ENCODE peak calls at places on chromosomes 11 and 22, in nine cellular contexts. One of them, this sample, is unnamed.

GRCh38 chr22:47050601-47051051 is 288.2 kb downstream of the TBC1D22A start:
- DNase-seq in RPMI7951: no peak
- DNase-seq in lung: no peak
- DNase-seq in epithelial cell of esophagus: no peak
- DNase-seq in heart right ventricle: peak; percentile 9
- DNase-seq in effector memory CD4-positive, alpha-beta T cell: no peak
- DNase-seq in aorta: peak; percentile 42
- DNase-seq in nephron progenitor cell: no peak
- DNase-seq in neuronal stem cell: no peak
- DNase-seq in this sample: no peak

GRCh38 chr11:110478410-110478809 is 48.7 kb downstream of the FDX1 start:
- DNase-seq in RPMI7951: no peak
- DNase-seq in lung: no peak
- DNase-seq in epithelial cell of esophagus: no peak
- DNase-seq in heart right ventricle: no peak
- DNase-seq in effector memory CD4-positive, alpha-beta T cell: no peak
- DNase-seq in aorta: no peak
- DNase-seq in nephron progenitor cell: peak; percentile 48
- DNase-seq in neuronal stem cell: no peak
- DNase-seq in this sample: peak; percentile 75

GRCh38 chr22:20207277-20208025 is 56.6 kb upstream of the CCDC188 start:
- DNase-seq in RPMI7951: no peak
- DNase-seq in lung: no peak
- DNase-seq in epithelial cell of esophagus: no peak
- DNase-seq in heart right ventricle: no peak
- DNase-seq in effector memory CD4-positive, alpha-beta T cell: no peak
- DNase-seq in aorta: no peak
- DNase-seq in nephron progenitor cell: no peak
- DNase-seq in neuronal stem cell: no peak
- DNase-seq in this sample: no peak

GRCh38 chr11:95322546-95322945 is 91.5 kb upstream of the SESN3 start:
- DNase-seq in RPMI7951: no peak
- DNase-seq in lung: no peak
- DNase-seq in epithelial cell of esophagus: peak; percentile 69
- DNase-seq in heart right ventricle: no peak
- DNase-seq in effector memory CD4-positive, alpha-beta T cell: no peak
- DNase-seq in aorta: no peak
- DNase-seq in nephron progenitor cell: no peak
- DNase-seq in neuronal stem cell: no peak
- DNase-seq in this sample: no peak

GRCh38 chr22:47172771-47173534 is 410.5 kb downstream of the TBC1D22A start:
- DNase-seq in RPMI7951: no peak
- DNase-seq in lung: no peak
- DNase-seq in epithelial cell of esophagus: no peak
- DNase-seq in heart right ventricle: peak; percentile 6
- DNase-seq in effector memory CD4-positive, alpha-beta T cell: no peak
- DNase-seq in aorta: peak; percentile 39
- DNase-seq in nephron progenitor cell: no peak
- DNase-seq in neuronal stem cell: no peak
- DNase-seq in this sample: no peak

GRCh38 chr11:117734596-117734995 is 62.4 kb downstream of the DSCAML1 start:
- DNase-seq in RPMI7951: no peak
- DNase-seq in lung: no peak
- DNase-seq in epithelial cell of esophagus: no peak
- DNase-seq in heart right ventricle: no peak
- DNase-seq in effector memory CD4-positive, alpha-beta T cell: no peak
- DNase-seq in aorta: no peak
- DNase-seq in nephron progenitor cell: no peak
- DNase-seq in neuronal stem cell: no peak
- DNase-seq in this sample: no peak

GRCh38 chr22:30943368-30943767 is 25.2 kb downstream of the MORC2 start:
- DNase-seq in RPMI7951: no peak
- DNase-seq in lung: no peak
- DNase-seq in epithelial cell of esophagus: no peak
- DNase-seq in heart right ventricle: no peak
- DNase-seq in effector memory CD4-positive, alpha-beta T cell: peak; percentile 51
- DNase-seq in aorta: no peak
- DNase-seq in nephron progenitor cell: no peak
- DNase-seq in neuronal stem cell: no peak
- DNase-seq in this sample: no peak

GRCh38 chr11:77407613-77408012 is 66.3 kb downstream of the PAK1 start:
- DNase-seq in RPMI7951: peak; percentile 90
- DNase-seq in lung: peak; percentile 36
- DNase-seq in epithelial cell of esophagus: peak; percentile 86
- DNase-seq in heart right ventricle: no peak
- DNase-seq in effector memory CD4-positive, alpha-beta T cell: no peak
- DNase-seq in aorta: peak; percentile 67
- DNase-seq in nephron progenitor cell: no peak
- DNase-seq in neuronal stem cell: no peak
- DNase-seq in this sample: no peak

GRCh38 chr22:50600967-50601668 is 525 bp downstream of the MAPK8IP2 start:
- DNase-seq in RPMI7951: no peak
- DNase-seq in lung: no peak
- DNase-seq in epithelial cell of esophagus: no peak
- DNase-seq in heart right ventricle: peak; percentile 21
- DNase-seq in effector memory CD4-positive, alpha-beta T cell: no peak
- DNase-seq in aorta: no peak
- DNase-seq in nephron progenitor cell: peak; percentile 42
- DNase-seq in neuronal stem cell: no peak
- DNase-seq in this sample: peak; percentile 59

GRCh38 chr11:8382436-8383053 is 118.9 kb upstream of the LMO1 start:
- DNase-seq in RPMI7951: peak; percentile 82
- DNase-seq in lung: no peak
- DNase-seq in epithelial cell of esophagus: peak; percentile 81
- DNase-seq in heart right ventricle: no peak
- DNase-seq in effector memory CD4-positive, alpha-beta T cell: no peak
- DNase-seq in aorta: no peak
- DNase-seq in nephron progenitor cell: no peak
- DNase-seq in neuronal stem cell: no peak
- DNase-seq in this sample: no peak

GRCh38 chr11:67055812-67056211 is 835 bp upstream of the RHOD start:
- DNase-seq in RPMI7951: no peak
- DNase-seq in lung: no peak
- DNase-seq in epithelial cell of esophagus: peak; percentile 94
- DNase-seq in heart right ventricle: no peak
- DNase-seq in effector memory CD4-positive, alpha-beta T cell: no peak
- DNase-seq in aorta: no peak
- DNase-seq in nephron progenitor cell: peak; percentile 43
- DNase-seq in neuronal stem cell: no peak
- DNase-seq in this sample: peak; percentile 41

GRCh38 chr11:57376095-57376812 is 4.7 kb downstream of the PRG3 start:
- DNase-seq in RPMI7951: no peak
- DNase-seq in lung: no peak
- DNase-seq in epithelial cell of esophagus: no peak
- DNase-seq in heart right ventricle: no peak
- DNase-seq in effector memory CD4-positive, alpha-beta T cell: no peak
- DNase-seq in aorta: no peak
- DNase-seq in nephron progenitor cell: no peak
- DNase-seq in neuronal stem cell: no peak
- DNase-seq in this sample: peak; percentile 24

GRCh38 chr22:28021116-28021997 is 102.3 kb upstream of the PITPNB start:
- DNase-seq in RPMI7951: no peak
- DNase-seq in lung: no peak
- DNase-seq in epithelial cell of esophagus: no peak
- DNase-seq in heart right ventricle: no peak
- DNase-seq in effector memory CD4-positive, alpha-beta T cell: no peak
- DNase-seq in aorta: no peak
- DNase-seq in nephron progenitor cell: no peak
- DNase-seq in neuronal stem cell: no peak
- DNase-seq in this sample: no peak

GRCh38 chr11:100637706-100638105 is 49.4 kb upstream of the ARHGAP42 start:
- DNase-seq in RPMI7951: no peak
- DNase-seq in lung: no peak
- DNase-seq in epithelial cell of esophagus: no peak
- DNase-seq in heart right ventricle: no peak
- DNase-seq in effector memory CD4-positive, alpha-beta T cell: no peak
- DNase-seq in aorta: no peak
- DNase-seq in nephron progenitor cell: no peak
- DNase-seq in neuronal stem cell: no peak
- DNase-seq in this sample: no peak